ENCODE peak calls at places on chromosomes 1 and 21, in seven cellular contexts. X, I, E, Z, P, V and N are unnamed samples.

GRCh38 chr1:118339431-118340146 is 154.6 kb upstream of the SPAG17 start:
- DNase-seq in E (no peak), V (no peak), Z (no peak), I (no peak), X (no peak), P (no peak), N (no peak)

GRCh38 chr1:45365051-45365450 is 24.8 kb upstream of the MUTYH start:
- DNase-seq in E (no peak), P (no peak), Z (no peak), X (no peak), V (no peak), I (no peak), N (no peak)

GRCh38 chr21:14877581-14878228 is 187.1 kb downstream of the NRIP1 start:
- DNase-seq in E (no peak), X (no peak), V (peak; percentile 49), P (no peak), Z (no peak), I (no peak), N (no peak)

GRCh38 chr1:22204057-22204840 is 61.4 kb upstream of the WNT4 start:
- DNase-seq in E (no peak), Z (no peak), X (no peak), V (no peak), P (no peak), I (no peak), N (no peak)

GRCh38 chr1:201713093-201713810 is 115.7 kb upstream of the IPO9 start:
- DNase-seq in P (peak; percentile 67), Z (peak; percentile 83), I (peak; percentile 90), V (peak; percentile 99), X (peak; percentile 77), E (peak; percentile 88), N (peak; percentile 80)

GRCh38 chr1:181101581-181102226 is 13.2 kb downstream of the IER5 start:
- DNase-seq in Z (no peak), X (peak; percentile 92), I (no peak), P (no peak), V (peak; percentile 74), E (no peak), N (no peak)

GRCh38 chr1:103561612-103562395 is 9.6 kb upstream of the AMY2B start:
- DNase-seq in P (no peak), I (no peak), X (no peak), Z (no peak), V (no peak), E (no peak), N (no peak)

GRCh38 chr21:31634993-31635392 is 24.5 kb upstream of the SOD1 start:
- DNase-seq in P (no peak), E (no peak), V (no peak), X (no peak), I (no peak), Z (no peak), N (no peak)

GRCh38 chr1:208093754-208094719 is 150.1 kb downstream of the PLXNA2 start:
- DNase-seq in X (peak; percentile 95), E (peak; percentile 83), I (peak; percentile 51), V (peak; percentile 58), P (peak; percentile 80), Z (peak; percentile 66), N (peak; percentile 74)

GRCh38 chr1:215710340-215710971 is 143.4 kb downstream of the KCTD3 start:
- DNase-seq in V (peak; percentile 69), Z (no peak), E (no peak), P (no peak), X (peak; percentile 79), I (no peak), N (no peak)

GRCh38 chr1:30876451-30877204 is 31.9 kb downstream of the SDC3 start:
- DNase-seq in E (no peak), P (no peak), Z (no peak), V (no peak), X (no peak), I (no peak), N (no peak)

GRCh38 chr1:81135524-81135923 is 665.2 kb upstream of the ADGRL2 start:
- DNase-seq in I (no peak), V (no peak), E (no peak), X (no peak), P (no peak), Z (no peak), N (no peak)

GRCh38 chr1:220046052-220046930 is at the start of gene EPRS1:
- DNase-seq in I (peak; percentile 94), V (peak; percentile 99), X (peak; percentile 98), P (peak; percentile 94), E (peak; percentile 92), Z (peak; percentile 94), N (peak; percentile 97)

GRCh38 chr1:38835230-38835827 is 24.2 kb downstream of the RRAGC start:
- DNase-seq in X (peak; percentile 80), Z (no peak), I (no peak), P (peak; percentile 29), E (no peak), V (peak; percentile 87), N (no peak)

GRCh38 chr21:32612999-32613337 is 791 bp upstream of the CFAP298 start:
- DNase-seq in X (no peak), P (no peak), V (no peak), Z (no peak), I (no peak), E (no peak), N (no peak)

GRCh38 chr1:214584805-214585766 is 17.9 kb upstream of the CENPF start:
- DNase-seq in I (no peak), V (peak; percentile 73), E (no peak), Z (no peak), P (no peak), X (no peak), N (no peak)

GRCh38 chr1:235597867-235598553 is 51.6 kb downstream of the GNG4 start:
- DNase-seq in V (peak; percentile 62), Z (no peak), X (peak; percentile 60), E (no peak), P (no peak), I (no peak), N (no peak)

GRCh38 chr1:112882271-112882744 is 73.7 kb downstream of the SLC16A1 start:
- DNase-seq in P (no peak), V (no peak), Z (no peak), E (peak; percentile 36), I (no peak), X (no peak), N (no peak)

GRCh38 chr1:93588206-93588605 is 93.4 kb downstream of the BCAR3 start:
- DNase-seq in I (no peak), E (no peak), V (peak; percentile 54), Z (no peak), P (no peak), X (no peak), N (no peak)

GRCh38 chr1:234607091-234608025 is 2.6 kb downstream of the IRF2BP2 start:
- DNase-seq in V (no peak), P (peak; percentile 45), E (peak; percentile 56), I (no peak), X (peak; percentile 67), Z (peak; percentile 38), N (peak; percentile 73)

GRCh38 chr1:36643391-36644270 is 160.9 kb upstream of the CSF3R start:
- DNase-seq in V (no peak), X (no peak), E (no peak), I (no peak), P (no peak), Z (no peak), N (no peak)

GRCh38 chr1:212158912-212159796 is 123.6 kb downstream of the DTL start:
- DNase-seq in V (no peak), Z (peak; percentile 64), E (no peak), I (no peak), X (peak; percentile 44), P (no peak), N (peak; percentile 73)

GRCh38 chr1:153001382-153001781 is at the start of gene SPRR3:
- DNase-seq in I (no peak), V (no peak), X (no peak), P (no peak), Z (no peak), E (no peak), N (no peak)

GRCh38 chr1:107358611-107359342 is 217.9 kb downstream of the NTNG1 start:
- DNase-seq in P (no peak), E (no peak), X (no peak), V (no peak), Z (no peak), I (no peak), N (no peak)
- H3K27ac ChIP-seq in P (no peak overlapping the region), E (no peak overlapping the region), X (no peak overlapping the region), V (no peak overlapping the region), Z (no peak overlapping the region), I (no peak overlapping the region), N (no peak overlapping the region)

GRCh38 chr1:65812065-65812464 is 19.4 kb downstream of the PDE4B start:
- DNase-seq in E (no peak), Z (no peak), V (peak; percentile 95), X (peak; percentile 50), P (no peak), I (peak; percentile 52), N (peak; percentile 25)
- TF ChIP-seq CTCF in E (no peak), Z (no peak), V (no peak), X (no peak), P (no peak), I (no peak), N (no peak)

GRCh38 chr21:37452222-37452621 is 85.6 kb downstream of the DYRK1A start:
- DNase-seq in I (no peak), Z (no peak), X (no peak), E (no peak), V (peak; percentile 94), P (peak; percentile 29), N (no peak)

GRCh38 chr21:37458669-37459276 is 92.2 kb downstream of the DYRK1A start:
- DNase-seq in I (no peak), E (no peak), V (no peak), X (no peak), P (no peak), Z (no peak), N (no peak)

GRCh38 chr21:37454869-37455503 is 88.4 kb downstream of the DYRK1A start:
- DNase-seq in P (no peak), I (no peak), V (no peak), Z (no peak), X (no peak), E (no peak), N (no peak)

GRCh38 chr21:37453350-37453749 is 86.8 kb downstream of the DYRK1A start:
- DNase-seq in I (no peak), V (no peak), P (no peak), Z (no peak), X (no peak), E (no peak), N (no peak)

DNA sequence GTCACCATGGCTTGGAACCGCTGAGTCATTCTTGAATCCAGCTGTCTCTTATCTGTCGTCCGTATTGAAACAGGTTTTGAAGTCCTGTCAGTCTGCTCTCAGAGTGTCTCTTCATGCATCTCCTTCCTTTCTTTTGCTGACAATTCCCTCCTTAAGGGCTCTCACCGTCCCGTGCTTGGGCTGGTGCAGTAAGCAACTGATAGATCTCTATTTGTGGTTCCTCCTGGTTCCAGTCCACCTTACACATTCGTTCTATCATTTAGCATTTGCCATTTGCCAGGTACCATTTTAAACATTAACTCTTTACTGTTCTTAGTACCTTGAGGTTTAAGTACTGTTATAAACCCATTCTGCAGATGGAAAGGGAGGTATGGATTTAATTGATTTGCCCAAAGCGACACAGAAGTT is 88.9 kb downstream of the DYRK1A start:
- DNase-seq in E (no peak), P (no peak), Z (no peak), I (no peak), X (no peak), V (peak; percentile 24), N (no peak)
- H3K4me3 ChIP-seq in E (no peak overlapping the region), P (no peak overlapping the region), Z (no peak overlapping the region), I (no peak overlapping the region), X (no peak overlapping the region), V (no peak overlapping the region), N (no peak overlapping the region)

GRCh38 chr21:44558695-44559094 is at the start of gene KRTAP10-3:
- DNase-seq in V (no peak), E (no peak), P (no peak), I (no peak), X (no peak), Z (no peak), N (no peak)
- H3K27ac ChIP-seq in V (no peak within 1 kb of the TSS), E (no peak within 1 kb of the TSS), P (no peak within 1 kb of the TSS), I (no peak within 1 kb of the TSS), X (no peak within 1 kb of the TSS), Z (no peak within 1 kb of the TSS), N (no peak within 1 kb of the TSS)